ENCODE peak calls at places on chromosomes 3 and 15, in nine cellular contexts. T, Y, B, U, D, K, S, I and X are unnamed samples.
A peak's percentile ranks its signal among the peaks of the same experiment; 100 is the strongest.

GRCh38 chr15:86653344-86654192 is 573.9 kb downstream of the AGBL1 start:
- DNase-seq in B (no peak), Y (no peak), T (no peak), U (no peak), S (no peak), K (no peak), I (no peak), D (no peak), X (no peak)

GRCh38 chr3:19540464-19540863 is 392.2 kb downstream of the KCNH8 start:
- DNase-seq in B (no peak), K (no peak), U (no peak), I (no peak), D (no peak), Y (no peak), S (no peak), T (no peak), X (no peak)

GRCh38 chr3:105662326-105662725 is 206.5 kb downstream of the CBLB start:
- DNase-seq in B (no peak), S (no peak), K (no peak), U (no peak), I (no peak), Y (no peak), T (no peak), D (no peak), X (no peak)

GRCh38 chr3:112605285-112605684 is 35.7 kb downstream of the CCDC80 start:
- DNase-seq in U (no peak), I (peak; percentile 99), B (no peak), D (no peak), Y (no peak), T (peak; percentile 61), K (no peak), S (peak; percentile 99), X (no peak)

GRCh38 chr3:160678447-160678846 is 1.5 kb downstream of the ARL14 start:
- DNase-seq in B (no peak), Y (no peak), K (no peak), D (no peak), T (no peak), I (no peak), S (no peak), U (no peak), X (no peak)

GRCh38 chr3:149898771-149899170 is 71.9 kb downstream of the PFN2 start:
- DNase-seq in Y (no peak), K (no peak), I (peak; percentile 86), S (peak; percentile 86), U (no peak), D (no peak), B (no peak), T (no peak), X (no peak)

GRCh38 chr15:90697180-90697579 is 20.0 kb upstream of the BLM start:
- DNase-seq in I (no peak), D (no peak), U (no peak), B (no peak), T (no peak), K (no peak), S (no peak), Y (no peak), X (no peak)

GRCh38 chr3:126526668-126527005 is 2.7 kb downstream of the CHST13 start:
- DNase-seq in U (no peak), Y (peak; percentile 40), D (no peak), T (no peak), S (no peak), I (no peak), B (no peak), K (no peak), X (peak; percentile 28)

GRCh38 chr3:105490045-105490444 is 123.3 kb downstream of the ALCAM start:
- DNase-seq in B (no peak), U (no peak), T (no peak), K (no peak), D (no peak), I (no peak), S (peak; percentile 37), Y (no peak), X (no peak)

GRCh38 chr3:183503738-183504137 is 51.8 kb downstream of the KLHL6 start:
- DNase-seq in I (no peak), Y (no peak), U (no peak), D (no peak), T (no peak), B (no peak), S (no peak), K (no peak), X (no peak)

GRCh38 chr15:43531018-43531667 is 13.7 kb downstream of the MAP1A start:
- DNase-seq in S (no peak), U (no peak), B (no peak), I (no peak), Y (peak; percentile 60), K (no peak), D (no peak), T (peak; percentile 62), X (no peak)

GRCh38 chr3:171796625-171797264 is 13.5 kb downstream of the PLD1 start:
- DNase-seq in T (no peak), D (no peak), B (no peak), I (no peak), U (no peak), S (no peak), K (no peak), Y (no peak), X (no peak)

GRCh38 chr3:171797265-171797679 is 13.0 kb downstream of the PLD1 start:
- DNase-seq in D (no peak), B (no peak), T (no peak), Y (no peak), U (no peak), I (no peak), S (no peak), K (no peak), X (no peak)

GRCh38 chr3:171801738-171802600 is 8.3 kb downstream of the PLD1 start:
- DNase-seq in T (no peak), Y (no peak), U (no peak), S (peak; percentile 85), D (no peak), B (peak; percentile 76), K (no peak), I (peak; percentile 93), X (no peak)

GRCh38 chr3:171797873-171798272 is 12.4 kb downstream of the PLD1 start:
- DNase-seq in B (no peak), D (no peak), U (no peak), T (no peak), S (no peak), K (no peak), I (no peak), Y (no peak), X (no peak)

DNA sequence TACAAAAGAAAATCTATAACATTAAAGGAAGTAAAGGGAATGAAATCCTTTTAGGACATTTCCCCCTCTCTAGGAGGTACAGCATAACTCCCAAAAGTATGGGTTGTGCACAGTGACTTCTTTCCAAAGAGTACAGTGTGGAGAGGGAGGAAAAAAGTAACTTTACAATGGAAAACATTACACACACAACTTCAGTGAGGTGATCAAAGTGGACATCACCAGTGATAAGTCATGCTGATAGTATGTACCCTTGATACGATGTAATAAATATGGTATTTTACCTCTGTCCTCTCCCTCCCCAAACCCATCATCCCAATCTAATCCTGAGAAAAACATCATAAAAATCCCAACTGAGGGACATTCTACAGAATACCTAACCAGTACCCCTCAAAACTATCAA is 10.8 kb downstream of the PLD1 start:
- DNase-seq in B (no peak), K (no peak), U (no peak), I (no peak), D (no peak), T (no peak), S (no peak), Y (no peak), X (no peak)
- TF ChIP-seq CTCF in B (no peak), K (no peak), U (no peak), I (no peak), D (no peak), T (no peak), S (no peak), Y (no peak), X (no peak)

GRCh38 chr3:188434594-188434993 is 280.6 kb downstream of the LPP start:
- DNase-seq in U (no peak), D (no peak), K (no peak), T (no peak), B (no peak), S (no peak), I (peak; percentile 35), Y (no peak), X (no peak)

GRCh38 chr3:188431553-188431952 is 277.6 kb downstream of the LPP start:
- DNase-seq in U (no peak), B (no peak), D (no peak), Y (no peak), S (peak; percentile 43), I (peak; percentile 51), K (no peak), T (no peak), X (no peak)

GRCh38 chr3:188431040-188431439 is 277.1 kb downstream of the LPP start:
- DNase-seq in K (no peak), D (no peak), U (no peak), B (no peak), S (no peak), T (no peak), Y (no peak), I (no peak), X (no peak)

GRCh38 chr3:188433526-188433855 is 279.5 kb downstream of the LPP start:
- DNase-seq in K (no peak), T (no peak), Y (no peak), D (no peak), U (no peak), S (no peak), B (no peak), I (no peak), X (no peak)

GRCh38 chr3:188432826-188433525 is 279.0 kb downstream of the LPP start:
- DNase-seq in K (no peak), T (no peak), S (peak; percentile 76), I (peak; percentile 59), U (no peak), D (peak; percentile 47), B (no peak), Y (no peak), X (no peak)
- H3K27ac ChIP-seq in K (peak overlapping the region; percentile 65), T (no peak overlapping the region), S (peak overlapping the region; percentile 62), I (no peak overlapping the region), U (peak overlapping the region; percentile 47), D (peak overlapping the region; percentile 34), B (no peak overlapping the region), Y (peak overlapping the region; percentile 41), X (peak overlapping the region; percentile 48)

GRCh38 chr3:127722928-127723603 is 50.3 kb downstream of the ABTB1 start:
- DNase-seq in S (no peak), Y (no peak), I (peak; percentile 25), U (no peak), T (no peak), K (no peak), B (no peak), D (no peak), X (no peak)
- H3K4me3 ChIP-seq in S (no peak overlapping the region), Y (peak overlapping the region; percentile 2), I (no peak overlapping the region), U (no peak overlapping the region), T (no peak overlapping the region), K (no peak overlapping the region), B (no peak overlapping the region), D (no peak overlapping the region), X (no peak overlapping the region)

DNA sequence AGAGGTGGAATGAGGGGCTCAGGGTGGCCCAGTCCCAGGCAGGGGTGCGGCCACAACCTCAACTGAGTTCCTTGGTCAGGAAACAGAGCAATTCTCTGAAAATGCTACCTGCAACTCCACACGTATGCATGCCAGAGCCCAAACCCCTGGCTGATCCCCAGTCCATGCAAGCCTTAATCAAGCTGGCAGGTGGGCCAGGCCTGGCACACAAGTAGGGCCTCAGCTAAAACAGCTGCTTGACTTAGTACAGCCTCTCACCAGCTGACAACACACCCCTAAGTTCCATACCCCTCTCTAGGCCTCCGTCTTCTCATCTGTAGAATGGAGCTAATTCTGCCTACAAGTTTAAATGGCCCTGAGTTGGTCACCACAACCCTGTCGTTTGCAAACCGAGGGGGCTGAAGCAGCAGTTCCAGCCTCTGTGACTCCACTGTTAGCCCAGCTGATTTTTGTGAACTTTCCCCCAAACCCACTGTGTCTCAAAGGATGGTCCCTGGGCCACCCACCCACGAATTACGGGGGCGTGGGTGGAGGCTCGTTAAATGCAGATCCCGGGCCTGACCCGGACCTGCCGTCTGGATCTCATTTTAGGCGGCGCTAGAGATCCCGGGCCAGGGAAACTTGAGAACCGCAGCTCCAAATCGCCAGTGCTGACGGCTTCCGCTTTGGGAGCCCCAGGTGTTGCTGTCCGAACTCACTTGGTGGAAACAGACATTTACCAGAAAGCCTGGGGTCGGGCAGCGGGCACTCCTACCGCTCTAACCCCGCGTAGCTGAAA is 927 bp downstream of the CHDH start:
- DNase-seq in S (peak; percentile 5), I (peak; percentile 13), T (peak; percentile 37), Y (peak; percentile 75), U (peak; percentile 52), D (peak; percentile 66), K (no peak), B (no peak), X (peak; percentile 75)
- TF ChIP-seq CTCF in S (peak; percentile 48), I (peak; percentile 11), T (peak; percentile 21), Y (no peak), U (peak; percentile 38), D (no peak), K (no peak), B (peak; percentile 52), X (peak; percentile 43)